ENCODE peak calls at places on chromosomes 1 and 21, in five cellular contexts. One of them, this sample, is unnamed.

GRCh38 chr1:221725683-221726330 is 16.1 kb downstream of the DUSP10 start:
- DNase-seq in bronchial epithelial cell: peak
- DNase-seq in heart right ventricle: no peak
- DNase-seq in AG04450: no peak
- DNase-seq in left lung: no peak
- DNase-seq in this sample: peak

GRCh38 chr1:43699281-43699680 is 8.1 kb upstream of the ST3GAL3 start:
- DNase-seq in bronchial epithelial cell: no peak
- DNase-seq in heart right ventricle: no peak
- DNase-seq in AG04450: no peak
- DNase-seq in left lung: no peak
- DNase-seq in this sample: no peak

GRCh38 chr1:27782950-27783349 is 9.9 kb downstream of the STX12 start:
- DNase-seq in bronchial epithelial cell: no peak
- DNase-seq in heart right ventricle: no peak
- DNase-seq in AG04450: no peak
- DNase-seq in left lung: no peak
- DNase-seq in this sample: no peak

GRCh38 chr1:232648316-232648715 is 18.4 kb upstream of the SIPA1L2 start:
- DNase-seq in bronchial epithelial cell: peak
- DNase-seq in heart right ventricle: no peak
- DNase-seq in AG04450: no peak
- DNase-seq in left lung: no peak
- DNase-seq in this sample: peak

GRCh38 chr1:21631944-21632887 is 36.9 kb downstream of the RAP1GAP start:
- DNase-seq in bronchial epithelial cell: no peak
- DNase-seq in heart right ventricle: no peak
- DNase-seq in AG04450: no peak
- DNase-seq in left lung: no peak
- DNase-seq in this sample: no peak

GRCh38 chr1:150477320-150477719 is 9.9 kb upstream of the TARS2 start:
- DNase-seq in bronchial epithelial cell: no peak
- DNase-seq in heart right ventricle: no peak
- DNase-seq in AG04450: no peak
- DNase-seq in left lung: peak
- DNase-seq in this sample: peak

GRCh38 chr21:27076035-27076434 is 109.1 kb upstream of the ADAMTS5 start:
- DNase-seq in bronchial epithelial cell: no peak
- DNase-seq in heart right ventricle: no peak
- DNase-seq in AG04450: no peak
- DNase-seq in left lung: no peak
- DNase-seq in this sample: no peak

GRCh38 chr21:40863839-40864238 is 16.9 kb upstream of the DSCAM start:
- DNase-seq in bronchial epithelial cell: no peak
- DNase-seq in heart right ventricle: no peak
- DNase-seq in AG04450: no peak
- DNase-seq in left lung: no peak
- DNase-seq in this sample: no peak

GRCh38 chr1:184061396-184062003 is 10.0 kb downstream of the TSEN15 start:
- DNase-seq in bronchial epithelial cell: peak
- DNase-seq in heart right ventricle: no peak
- DNase-seq in AG04450: peak
- DNase-seq in left lung: no peak
- DNase-seq in this sample: no peak

GRCh38 chr1:225653463-225654276 is 747 bp upstream of the ENAH start:
- DNase-seq in bronchial epithelial cell: peak
- DNase-seq in heart right ventricle: peak
- DNase-seq in AG04450: no peak
- DNase-seq in left lung: peak
- DNase-seq in this sample: peak

GRCh38 chr1:246518456-246519205 is 11.6 kb upstream of the SMYD3 start:
- DNase-seq in bronchial epithelial cell: no peak
- DNase-seq in heart right ventricle: no peak
- DNase-seq in AG04450: no peak
- DNase-seq in left lung: peak
- DNase-seq in this sample: no peak

GRCh38 chr1:108208724-108209404 is 8.7 kb upstream of the SLC25A24 start:
- DNase-seq in bronchial epithelial cell: no peak
- DNase-seq in heart right ventricle: no peak
- DNase-seq in AG04450: no peak
- DNase-seq in left lung: no peak
- DNase-seq in this sample: no peak

GRCh38 chr1:12448746-12449177 is 169.2 kb downstream of the DHRS3 start:
- DNase-seq in bronchial epithelial cell: no peak
- DNase-seq in heart right ventricle: no peak
- DNase-seq in AG04450: no peak
- DNase-seq in left lung: no peak
- DNase-seq in this sample: no peak

GRCh38 chr1:182806015-182806678 is 16.6 kb downstream of the NPL start:
- DNase-seq in bronchial epithelial cell: no peak
- DNase-seq in heart right ventricle: no peak
- DNase-seq in AG04450: no peak
- DNase-seq in left lung: no peak
- DNase-seq in this sample: peak

GRCh38 chr1:149884433-149885363 is 14.7 kb upstream of the BOLA1 start:
- DNase-seq in bronchial epithelial cell: peak
- DNase-seq in heart right ventricle: no peak
- DNase-seq in AG04450: no peak
- DNase-seq in left lung: no peak
- DNase-seq in this sample: no peak

GRCh38 chr1:41534181-41535076 is 49.9 kb upstream of the EDN2 start:
- DNase-seq in bronchial epithelial cell: no peak
- DNase-seq in heart right ventricle: no peak
- DNase-seq in AG04450: no peak
- DNase-seq in left lung: peak
- DNase-seq in this sample: no peak

GRCh38 chr1:8197493-8198282 is 120.2 kb upstream of the SLC45A1 start:
- DNase-seq in bronchial epithelial cell: peak
- DNase-seq in heart right ventricle: peak
- DNase-seq in AG04450: peak
- DNase-seq in left lung: peak
- DNase-seq in this sample: peak

GRCh38 chr1:10714337-10715114 is 81.9 kb downstream of the CASZ1 start:
- DNase-seq in bronchial epithelial cell: no peak
- DNase-seq in heart right ventricle: peak
- DNase-seq in AG04450: no peak
- DNase-seq in left lung: no peak
- DNase-seq in this sample: no peak

GRCh38 chr1:23964235-23964668 is 4.6 kb downstream of the PNRC2 start:
- DNase-seq in bronchial epithelial cell: no peak
- DNase-seq in heart right ventricle: no peak
- DNase-seq in AG04450: no peak
- DNase-seq in left lung: no peak
- DNase-seq in this sample: no peak

GRCh38 chr1:7303554-7304347 is 467.3 kb upstream of the VAMP3 start:
- DNase-seq in bronchial epithelial cell: no peak
- DNase-seq in heart right ventricle: no peak
- DNase-seq in AG04450: no peak
- DNase-seq in left lung: no peak
- DNase-seq in this sample: no peak

GRCh38 chr1:76543495-76543894 is 323.8 kb upstream of the ST6GALNAC5 start:
- DNase-seq in bronchial epithelial cell: no peak
- DNase-seq in heart right ventricle: no peak
- DNase-seq in AG04450: no peak
- DNase-seq in left lung: no peak
- DNase-seq in this sample: no peak

GRCh38 chr1:119787776-119788175 is 19.1 kb upstream of the HMGCS2 start:
- DNase-seq in bronchial epithelial cell: peak
- DNase-seq in heart right ventricle: no peak
- DNase-seq in AG04450: no peak
- DNase-seq in left lung: no peak
- DNase-seq in this sample: no peak

GRCh38 chr1:39646232-39647081 is 7.0 kb upstream of the HEYL start:
- DNase-seq in bronchial epithelial cell: peak
- DNase-seq in heart right ventricle: peak
- DNase-seq in AG04450: peak
- DNase-seq in left lung: no peak
- DNase-seq in this sample: peak

GRCh38 chr1:205775015-205775716 is at the start of gene RAB29:
- DNase-seq in bronchial epithelial cell: peak
- DNase-seq in heart right ventricle: peak
- DNase-seq in AG04450: peak
- DNase-seq in left lung: peak
- DNase-seq in this sample: peak

GRCh38 chr1:50333595-50333974 is 89.7 kb downstream of the DMRTA2 start:
- DNase-seq in bronchial epithelial cell: no peak
- DNase-seq in heart right ventricle: peak
- DNase-seq in AG04450: no peak
- DNase-seq in left lung: peak
- DNase-seq in this sample: peak

DNA sequence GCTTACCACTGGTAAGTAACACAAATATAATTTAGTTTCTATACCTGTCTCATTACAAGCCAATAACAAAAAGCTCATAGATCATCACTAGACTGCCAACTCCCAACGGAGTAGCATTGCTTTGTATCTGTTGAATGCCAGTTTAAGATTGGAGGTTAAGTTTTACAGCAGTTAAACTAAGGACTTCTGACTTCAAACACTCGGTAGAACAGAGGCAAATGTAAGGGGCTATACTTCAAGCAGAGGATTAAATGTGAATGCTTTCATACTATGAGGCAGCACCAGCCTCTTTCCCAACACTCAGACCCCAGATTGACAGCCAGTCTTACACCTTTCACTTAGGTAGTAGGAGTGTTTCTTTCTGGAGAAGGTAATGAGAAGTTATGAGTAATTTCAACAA is 22.7 kb downstream of the OR10R2 start:
- DNase-seq in bronchial epithelial cell: no peak
- DNase-seq in heart right ventricle: no peak
- DNase-seq in AG04450: no peak
- DNase-seq in left lung: no peak
- DNase-seq in this sample: no peak
- H3K4me3 ChIP-seq in bronchial epithelial cell: no peak
- H3K4me3 ChIP-seq in heart right ventricle: no peak
- H3K4me3 ChIP-seq in AG04450: no peak
- H3K4me3 ChIP-seq in left lung: no peak
- H3K4me3 ChIP-seq in this sample: no peak

DNA sequence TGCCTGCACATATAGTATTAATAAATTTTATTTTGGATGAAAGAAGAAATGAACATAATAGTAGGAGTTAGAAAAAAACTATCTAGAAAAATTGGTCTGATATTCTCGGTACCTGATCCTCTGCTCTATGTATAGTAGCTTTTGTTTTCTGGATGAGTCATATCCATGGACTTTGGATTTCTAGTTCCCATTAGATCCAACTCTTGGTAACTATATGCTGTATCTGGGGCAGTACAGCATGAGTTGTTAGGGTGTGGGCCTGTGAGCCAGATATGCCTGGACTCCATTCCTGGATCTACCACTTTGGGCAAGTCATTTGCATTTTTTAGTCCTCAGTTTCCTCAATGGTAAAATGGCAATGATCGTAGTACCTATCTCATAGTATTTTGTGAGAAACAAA is 372.2 kb upstream of the PKN2 start:
- DNase-seq in bronchial epithelial cell: peak
- DNase-seq in heart right ventricle: no peak
- DNase-seq in AG04450: no peak
- DNase-seq in left lung: no peak
- DNase-seq in this sample: peak
- TF ChIP-seq CTCF in bronchial epithelial cell: no peak
- TF ChIP-seq CTCF in heart right ventricle: no peak
- TF ChIP-seq CTCF in AG04450: no peak
- TF ChIP-seq CTCF in left lung: no peak
- TF ChIP-seq CTCF in this sample: no peak

GRCh38 chr1:95407146-95407863 is 173.3 kb downstream of the RWDD3 start:
- DNase-seq in bronchial epithelial cell: no peak
- DNase-seq in heart right ventricle: no peak
- DNase-seq in AG04450: no peak
- DNase-seq in left lung: no peak
- DNase-seq in this sample: no peak

GRCh38 chr1:95409901-95410300 is 175.9 kb downstream of the RWDD3 start:
- DNase-seq in bronchial epithelial cell: no peak
- DNase-seq in heart right ventricle: no peak
- DNase-seq in AG04450: no peak
- DNase-seq in left lung: no peak
- DNase-seq in this sample: no peak

GRCh38 chr1:95408506-95409136 is 174.6 kb downstream of the RWDD3 start:
- DNase-seq in bronchial epithelial cell: no peak
- DNase-seq in heart right ventricle: no peak
- DNase-seq in AG04450: no peak
- DNase-seq in left lung: no peak
- DNase-seq in this sample: no peak

GRCh38 chr1:95406279-95406678 is 172.3 kb downstream of the RWDD3 start:
- DNase-seq in bronchial epithelial cell: no peak
- DNase-seq in heart right ventricle: no peak
- DNase-seq in AG04450: no peak
- DNase-seq in left lung: no peak
- DNase-seq in this sample: no peak

DNA sequence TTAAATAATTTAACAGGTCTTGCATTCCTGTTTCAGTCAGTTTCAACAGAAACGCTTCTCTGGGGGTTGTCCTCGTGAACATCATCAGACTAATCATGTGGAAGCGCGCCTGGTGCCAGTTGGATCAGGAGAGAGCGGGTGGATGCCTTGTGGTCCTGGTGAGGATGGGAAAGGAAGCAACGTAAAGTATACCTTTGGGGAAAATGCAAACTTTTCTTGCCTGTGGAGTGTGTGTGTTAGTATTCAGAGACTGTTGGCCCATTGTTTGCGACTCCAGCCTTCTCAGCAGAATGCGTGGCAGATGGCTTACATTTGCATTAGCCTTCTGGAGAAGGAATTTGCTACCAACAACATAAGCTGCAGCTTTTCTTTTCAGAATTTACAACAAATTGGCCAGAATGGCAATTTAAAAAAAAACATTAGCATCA is 173.9 kb downstream of the RWDD3 start:
- DNase-seq in bronchial epithelial cell: no peak
- DNase-seq in heart right ventricle: no peak
- DNase-seq in AG04450: no peak
- DNase-seq in left lung: no peak
- DNase-seq in this sample: no peak
- H3K4me3 ChIP-seq in bronchial epithelial cell: no peak
- H3K4me3 ChIP-seq in heart right ventricle: no peak
- H3K4me3 ChIP-seq in AG04450: no peak
- H3K4me3 ChIP-seq in left lung: no peak
- H3K4me3 ChIP-seq in this sample: no peak

DNA sequence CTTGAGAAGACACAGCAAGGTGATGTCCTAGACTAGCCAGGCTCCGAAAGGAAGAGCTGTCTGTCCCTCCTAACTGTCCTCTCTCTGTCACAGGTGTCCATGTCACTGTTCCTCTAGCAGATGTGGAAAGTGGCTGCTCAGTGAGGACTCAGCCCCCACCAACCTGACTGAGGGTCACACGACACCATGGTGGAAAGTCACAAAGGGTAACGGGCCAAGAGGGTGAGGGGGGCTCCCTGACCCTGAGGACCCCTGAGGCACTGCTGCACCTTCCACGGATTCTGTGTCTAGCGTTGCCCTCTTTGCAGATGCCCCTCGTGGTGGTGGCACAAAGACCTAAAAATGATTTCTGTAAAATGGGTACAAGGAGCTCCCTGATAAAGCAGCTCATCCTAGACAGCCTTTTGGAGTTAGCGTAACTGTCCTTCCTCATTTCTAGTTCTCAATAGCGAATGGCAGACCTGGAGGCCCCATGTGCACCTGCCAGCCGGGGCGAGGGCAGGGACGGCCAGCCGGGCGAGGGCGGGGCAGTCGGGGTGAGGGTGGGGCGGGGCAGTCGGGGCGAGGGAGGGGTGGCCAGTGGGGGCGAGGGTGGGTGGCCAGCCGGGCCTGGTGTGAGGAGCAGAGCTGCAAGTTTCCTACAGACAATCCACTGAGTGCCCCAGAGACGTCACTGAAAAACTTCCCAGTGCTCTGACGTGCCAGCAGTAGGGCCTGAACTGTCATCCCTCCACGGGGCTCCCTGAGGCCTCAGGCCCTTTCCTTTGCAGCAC is 23.4 kb downstream of the POFUT2 start:
- DNase-seq in bronchial epithelial cell: no peak
- DNase-seq in heart right ventricle: no peak
- DNase-seq in AG04450: no peak
- DNase-seq in left lung: no peak
- DNase-seq in this sample: no peak
- TF ChIP-seq CTCF in bronchial epithelial cell: no peak
- TF ChIP-seq CTCF in heart right ventricle: no peak
- TF ChIP-seq CTCF in AG04450: no peak
- TF ChIP-seq CTCF in left lung: no peak
- TF ChIP-seq CTCF in this sample: no peak